ENCODE peak calls at places on chromosomes 2 and 18, in nine cellular contexts. J, H, C, I, P, F, M, Q and T are unnamed samples. For H3K4me1, the result is how much of the 10 kb centered on the place peaks cover.

GRCh38 chr2:131035112-131035825 is 58.0 kb downstream of the FAM168B start:
- DNase-seq in J (peak), H (no peak), C (no peak), I (no peak), P (peak), F (no peak), M (no peak), Q (peak), T (no peak)

GRCh38 chr2:18516112-18516511 is 44.3 kb downstream of the RDH14 start:
- DNase-seq in J (peak), H (peak), C (peak), I (no peak), P (peak), F (peak), M (no peak), Q (no peak), T (no peak)

GRCh38 chr2:218168635-218169462 is 2.1 kb upstream of the CXCR1 start:
- DNase-seq in J (peak), H (peak), C (peak), I (peak), P (peak), F (peak), M (peak), Q (peak), T (peak)

GRCh38 chr2:52269696-52270485 is 1238.0 kb upstream of the NRXN1 start:
- DNase-seq in J (no peak), H (peak), C (no peak), I (no peak), P (peak), F (no peak), M (no peak), Q (no peak), T (peak)

GRCh38 chr2:8682719-8683667 is 1.1 kb downstream of the ID2 start:
- DNase-seq in J (peak), H (peak), C (peak), I (peak), P (peak), F (peak), M (peak), Q (peak), T (peak)

GRCh38 chr18:50870138-50870845 is 8.6 kb upstream of the ME2 start:
- DNase-seq in J (no peak), H (peak), C (no peak), I (peak), P (peak), F (peak), M (no peak), Q (no peak), T (no peak)

GRCh38 chr2:56444339-56444738 is 260.5 kb downstream of the CCDC85A start:
- DNase-seq in J (no peak), H (peak), C (peak), I (no peak), P (no peak), F (peak), M (no peak), Q (no peak), T (no peak)

GRCh38 chr2:159292157-159292556 is 5.7 kb upstream of the WDSUB1 start:
- DNase-seq in J (peak), H (no peak), C (peak), I (no peak), P (no peak), F (no peak), M (no peak), Q (no peak), T (no peak)

GRCh38 chr2:237734905-237735623 is 63.5 kb upstream of the RBM44 start:
- DNase-seq in J (no peak), H (no peak), C (no peak), I (no peak), P (no peak), F (no peak), M (no peak), Q (no peak), T (no peak)

GRCh38 chr18:61635901-61636528 is 256.8 kb downstream of the RNF152 start:
- DNase-seq in J (peak), H (peak), C (peak), I (peak), P (peak), F (peak), M (peak), Q (peak), T (peak)

GRCh38 chr2:78676921-78677696 is 348.4 kb upstream of the REG3G start:
- DNase-seq in J (peak), H (no peak), C (no peak), I (no peak), P (no peak), F (no peak), M (peak), Q (no peak), T (no peak)

GRCh38 chr2:186691231-186691630 is 2.6 kb upstream of the FAM171B start:
- DNase-seq in J (no peak), H (no peak), C (no peak), I (no peak), P (no peak), F (no peak), M (no peak), Q (no peak), T (no peak)

GRCh38 chr18:8300749-8301148 is 308.5 kb upstream of the RAB12 start:
- DNase-seq in J (no peak), H (peak), C (no peak), I (no peak), P (no peak), F (no peak), M (no peak), Q (no peak), T (no peak)

GRCh38 chr2:207254526-207255464 is 89.0 kb upstream of the KLF7 start:
- DNase-seq in J (no peak), H (peak), C (no peak), I (no peak), P (peak), F (no peak), M (no peak), Q (no peak), T (no peak)

GRCh38 chr2:239275037-239275685 is 125.7 kb downstream of the HDAC4 start:
- DNase-seq in J (no peak), H (peak), C (no peak), I (peak), P (peak), F (peak), M (no peak), Q (peak), T (no peak)

GRCh38 chr2:226873051-226873620 is 37.3 kb downstream of the RHBDD1 start:
- DNase-seq in J (no peak), H (peak), C (no peak), I (no peak), P (no peak), F (no peak), M (no peak), Q (no peak), T (peak)

GRCh38 chr2:230956827-230957755 is 32.0 kb upstream of the GPR55 start:
- DNase-seq in J (peak), H (peak), C (peak), I (peak), P (peak), F (peak), M (no peak), Q (peak), T (peak)

GRCh38 chr18:55199291-55199963 is 240.2 kb upstream of the CCDC68 start:
- DNase-seq in J (no peak), H (no peak), C (no peak), I (no peak), P (no peak), F (no peak), M (no peak), Q (no peak), T (no peak)

GRCh38 chr2:72806280-72806955 is 19.4 kb downstream of the EXOC6B start:
- DNase-seq in J (no peak), H (no peak), C (no peak), I (no peak), P (no peak), F (no peak), M (no peak), Q (no peak), T (no peak)

GRCh38 chr2:10837532-10838266 is 25.1 kb upstream of the PDIA6 start:
- DNase-seq in J (no peak), H (no peak), C (no peak), I (no peak), P (no peak), F (no peak), M (no peak), Q (no peak), T (no peak)

GRCh38 chr18:48488388-48488850 is 50.4 kb upstream of the CTIF start:
- DNase-seq in J (peak), H (peak), C (no peak), I (peak), P (peak), F (peak), M (no peak), Q (no peak), T (no peak)

GRCh38 chr2:176473177-176473576 is 203.9 kb downstream of the MTX2 start:
- DNase-seq in J (no peak), H (no peak), C (no peak), I (no peak), P (peak), F (no peak), M (no peak), Q (no peak), T (peak)

GRCh38 chr2:126877861-126878565 is 20.7 kb upstream of the TEX51 start:
- DNase-seq in J (no peak), H (no peak), C (no peak), I (no peak), P (no peak), F (no peak), M (no peak), Q (no peak), T (no peak)

GRCh38 chr2:231305221-231305620 is 90.3 kb upstream of the B3GNT7 start:
- DNase-seq in J (no peak), H (no peak), C (no peak), I (no peak), P (no peak), F (no peak), M (no peak), Q (no peak), T (no peak)

GRCh38 chr2:47299555-47299954 is 103.4 kb upstream of the MSH2 start:
- DNase-seq in J (no peak), H (peak), C (no peak), I (no peak), P (peak), F (peak), M (no peak), Q (no peak), T (no peak)

GRCh38 chr2:36812196-36812595 is 115.7 kb downstream of the VIT start:
- DNase-seq in J (peak), H (peak), C (peak), I (peak), P (peak), F (no peak), M (no peak), Q (peak), T (no peak)

GRCh38 chr2:78281164-78281563 is 744.3 kb upstream of the REG3G start:
- DNase-seq in J (no peak), H (no peak), C (no peak), I (no peak), P (no peak), F (no peak), M (no peak), Q (no peak), T (peak)

GRCh38 chr2:85903849-85904248 is 15.1 kb upstream of the ST3GAL5 start:
- DNase-seq in J (no peak), H (no peak), C (no peak), I (no peak), P (no peak), F (no peak), M (no peak), Q (no peak), T (no peak)

GRCh38 chr18:37425182-37425581 is 140.4 kb downstream of the CELF4 start:
- DNase-seq in J (no peak), H (no peak), C (no peak), I (no peak), P (no peak), F (no peak), M (no peak), Q (no peak), T (no peak)

GRCh38 chr2:162890690-162891311 is 52.2 kb upstream of the KCNH7 start:
- DNase-seq in J (peak), H (peak), C (peak), I (peak), P (peak), F (peak), M (peak), Q (peak), T (peak)

GRCh38 chr2:70498054-70498453 is 55.6 kb downstream of the TGFA start:
- DNase-seq in J (peak), H (peak), C (peak), I (peak), P (no peak), F (no peak), M (peak), Q (peak), T (peak)

GRCh38 chr2:157328133-157328532 is 2.5 kb upstream of the ERMN start:
- DNase-seq in J (no peak), H (no peak), C (no peak), I (no peak), P (no peak), F (no peak), M (no peak), Q (no peak), T (no peak)

GRCh38 chr2:45796500-45796899 is 145.0 kb downstream of the PRKCE start:
- DNase-seq in J (no peak), H (no peak), C (no peak), I (no peak), P (no peak), F (no peak), M (no peak), Q (no peak), T (no peak)

GRCh38 chr18:47150029-47150823 is at the start of gene HDHD2:
- DNase-seq in J (peak), H (peak), C (peak), I (peak), P (peak), F (peak), M (peak), Q (peak), T (peak)

GRCh38 chr2:232325324-232326273 is 53.0 kb upstream of the ALPP start:
- DNase-seq in J (peak), H (peak), C (peak), I (no peak), P (peak), F (peak), M (peak), Q (peak), T (no peak)

GRCh38 chr2:8800821-8801220 is 36.6 kb downstream of the KIDINS220 start:
- DNase-seq in J (no peak), H (no peak), C (no peak), I (no peak), P (no peak), F (no peak), M (no peak), Q (no peak), T (no peak)

GRCh38 chr2:227095346-227095745 is 68.7 kb downstream of the COL4A4 start:
- DNase-seq in J (no peak), H (no peak), C (no peak), I (no peak), P (no peak), F (no peak), M (no peak), Q (no peak), T (no peak)

GRCh38 chr18:35159782-35160181 is 81.1 kb upstream of the ZNF397 start:
- DNase-seq in J (no peak), H (peak), C (no peak), I (no peak), P (peak), F (no peak), M (no peak), Q (no peak), T (no peak)

GRCh38 chr2:54604771-54605350 is 118.6 kb upstream of the EML6 start:
- DNase-seq in J (no peak), H (no peak), C (peak), I (no peak), P (no peak), F (no peak), M (no peak), Q (no peak), T (no peak)

GRCh38 chr2:54608224-54608623 is 115.2 kb upstream of the EML6 start:
- DNase-seq in J (no peak), H (no peak), C (no peak), I (no peak), P (no peak), F (no peak), M (no peak), Q (no peak), T (no peak)

GRCh38 chr2:54606393-54606973 is 117.0 kb upstream of the EML6 start:
- DNase-seq in J (no peak), H (no peak), C (no peak), I (no peak), P (peak), F (no peak), M (no peak), Q (no peak), T (no peak)

GRCh38 chr2:54603796-54604195 is 119.7 kb upstream of the EML6 start:
- DNase-seq in J (no peak), H (no peak), C (no peak), I (no peak), P (no peak), F (no peak), M (no peak), Q (no peak), T (no peak)

GRCh38 chr2:54605836-54606235 is 117.6 kb upstream of the EML6 start:
- DNase-seq in J (no peak), H (no peak), C (no peak), I (no peak), P (peak), F (no peak), M (no peak), Q (no peak), T (no peak)
- H3K27ac ChIP-seq in J (peak), H (no peak), C (no peak), I (no peak), P (no peak), F (no peak), M (no peak), Q (no peak), T (no peak)

GRCh38 chr2:172554352-172555271 is 1.3 kb upstream of the PDK1 start:
- DNase-seq in J (no peak), H (peak), C (no peak), I (no peak), P (no peak), F (no peak), M (peak), Q (peak), T (peak)
- H3K4me1 ChIP-seq in J (half or more), H (half or more), C (under half), I (under half), P (under half), F (under half), M (under half), Q (under half), T (half or more)

DNA sequence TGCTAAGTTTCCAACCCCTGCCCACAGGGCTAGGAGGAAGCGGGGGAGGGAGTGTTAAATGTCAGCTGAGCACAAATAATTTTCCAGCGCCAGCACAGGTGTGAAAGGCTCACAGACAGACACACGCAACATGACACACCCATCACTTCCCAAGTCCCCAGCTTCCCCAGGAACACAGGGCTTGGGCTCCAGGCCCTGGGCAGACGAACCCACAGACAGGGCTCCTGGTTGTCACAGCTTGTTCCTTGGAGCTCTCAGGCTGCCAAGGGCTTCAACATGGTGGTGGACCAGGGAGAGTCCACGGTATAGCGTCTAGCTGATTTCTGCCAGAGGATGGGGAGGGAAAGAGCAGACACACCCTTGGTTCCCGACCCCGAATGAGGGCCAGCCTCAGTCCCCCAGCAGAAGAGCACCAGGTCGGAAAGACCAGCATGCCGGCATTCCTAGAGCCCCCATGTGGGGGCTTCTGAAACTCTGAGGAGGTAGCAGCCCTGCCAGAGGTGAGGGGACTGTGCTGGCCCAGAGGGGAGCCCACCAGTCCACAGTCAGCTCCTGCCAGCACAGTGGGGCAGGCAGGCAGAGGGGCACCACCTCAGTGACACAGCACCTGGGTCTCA is 1.9 kb downstream of the DUSP2 start:
- DNase-seq in J (no peak), H (no peak), C (no peak), I (no peak), P (no peak), F (no peak), M (peak), Q (no peak), T (no peak)
- TF ChIP-seq EZH2phosphoT487 in J (no peak), H (no peak), C (no peak), I (no peak), P (no peak), F (no peak), M (no peak), Q (no peak), T (no peak)

GRCh38 chr18:23356416-23356815 is 96.7 kb upstream of the RIOK3 start:
- DNase-seq in J (no peak), H (no peak), C (no peak), I (no peak), P (no peak), F (no peak), M (no peak), Q (no peak), T (no peak)
- H3K27ac ChIP-seq in J (no peak), H (no peak), C (no peak), I (no peak), P (no peak), F (peak), M (no peak), Q (no peak), T (no peak)

DNA sequence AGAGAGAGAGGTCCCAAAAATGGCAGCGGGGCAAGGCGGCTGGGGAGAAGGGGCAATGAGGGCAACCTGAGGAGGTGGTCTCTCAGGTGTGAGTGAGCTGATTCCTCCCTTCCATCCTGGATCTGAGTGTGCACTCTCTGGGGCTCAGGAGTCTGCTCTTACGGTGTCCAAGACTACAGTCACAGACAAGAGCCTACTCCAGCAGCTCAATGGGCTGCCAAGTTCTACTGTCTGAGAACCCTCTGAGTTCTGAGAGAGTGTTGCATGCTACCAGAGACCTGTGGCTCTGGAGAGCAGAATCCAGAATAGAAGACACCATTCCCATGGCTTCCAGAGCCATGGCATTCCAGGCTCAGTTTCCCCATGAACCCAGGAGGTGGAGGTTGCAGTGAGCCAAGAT is 7.1 kb upstream of the PAX8 start:
- DNase-seq in J (no peak), H (no peak), C (no peak), I (no peak), P (no peak), F (no peak), M (no peak), Q (no peak), T (no peak)
- H3K4me1 ChIP-seq in J (under half), H (under half), C (under half), I (half or more), P (under half), F (under half), M (under half), Q (under half), T (under half)

GRCh38 chr2:101902169-101902568 is 89.6 kb upstream of the IL1R2 start:
- DNase-seq in J (no peak), H (no peak), C (no peak), I (no peak), P (no peak), F (no peak), M (no peak), Q (no peak), T (no peak)
- TF ChIP-seq EZH2phosphoT487 in J (no peak), H (no peak), C (no peak), I (no peak), P (no peak), F (no peak), M (no peak), Q (no peak), T (no peak)